ENCODE peak calls at places on chromosomes 4 and X, in seven cellular contexts. T, J, E, A, N, O and V are unnamed samples.
A peak's percentile ranks its signal among the peaks of the same experiment; 100 is the strongest.

GRCh38 chr4:140637836-140638235 is 69.1 kb upstream of the UCP1 start:
- DNase-seq in T (peak; percentile 47), J (peak; percentile 79), E (peak; percentile 23), A (peak; percentile 57), N (peak; percentile 35), O (no peak), V (no peak)

GRCh38 chr4:84938316-84938715 is 28.2 kb downstream of the WDFY3 start:
- DNase-seq in T (peak; percentile 81), J (no peak), E (peak; percentile 75), A (peak; percentile 53), N (no peak), O (peak; percentile 52), V (no peak)

GRCh38 chr4:106806158-106806797 is 229.8 kb downstream of the DKK2 start:
- DNase-seq in T (no peak), J (no peak), E (peak; percentile 5), A (peak; percentile 5), N (no peak), O (peak; percentile 12), V (no peak)

GRCh38 chr4:29046166-29046565 is 1674.0 kb upstream of the PCDH7 start:
- DNase-seq in T (peak; percentile 5), J (no peak), E (no peak), A (no peak), N (no peak), O (peak; percentile 82), V (no peak)

GRCh38 chrX:20265726-20266681 is 705 bp downstream of the RPS6KA3 start:
- DNase-seq in T (peak; percentile 20), J (peak; percentile 13), E (peak; percentile 63), A (peak; percentile 29), N (peak; percentile 29), O (peak; percentile 22), V (no peak)

GRCh38 chrX:46611658-46612362 is 38.2 kb downstream of the CHST7 start:
- DNase-seq in T (no peak), J (no peak), E (no peak), A (no peak), N (no peak), O (no peak), V (no peak)

GRCh38 chr4:143095447-143095846 is 89.3 kb upstream of the USP38 start:
- DNase-seq in T (no peak), J (no peak), E (no peak), A (no peak), N (no peak), O (no peak), V (no peak)

GRCh38 chrX:40818236-40818635 is 82.9 kb upstream of the MED14 start:
- DNase-seq in T (no peak), J (no peak), E (no peak), A (no peak), N (no peak), O (no peak), V (no peak)

GRCh38 chr4:57233391-57233790 is 123.2 kb upstream of the IGFBP7 start:
- DNase-seq in T (peak; percentile 46), J (no peak), E (peak; percentile 24), A (peak; percentile 66), N (no peak), O (peak; percentile 82), V (no peak)

GRCh38 chr4:159390648-159391047 is 287.8 kb downstream of the RAPGEF2 start:
- DNase-seq in T (peak; percentile 30), J (no peak), E (peak; percentile 99), A (peak; percentile 98), N (no peak), O (peak; percentile 97), V (peak; percentile 88)

GRCh38 chr4:4499438-4500123 is 42.3 kb downstream of the STX18 start:
- DNase-seq in T (no peak), J (no peak), E (no peak), A (no peak), N (no peak), O (no peak), V (no peak)

GRCh38 chr4:140151700-140152014 is 2.3 kb downstream of the MAML3 start:
- DNase-seq in T (no peak), J (peak; percentile 95), E (peak; percentile 89), A (peak; percentile 89), N (peak; percentile 84), O (peak; percentile 93), V (peak; percentile 75)

GRCh38 chr4:99506781-99507180 is 4.0 kb upstream of the C4orf17 start:
- DNase-seq in T (no peak), J (no peak), E (peak; percentile 1), A (peak; percentile 35), N (no peak), O (no peak), V (no peak)

GRCh38 chr4:186543206-186543605 is 12.2 kb downstream of the MTNR1A start:
- DNase-seq in T (no peak), J (no peak), E (no peak), A (no peak), N (no peak), O (no peak), V (no peak)

GRCh38 chr4:183241771-183242170 is 78.3 kb downstream of the CLDN22 start:
- DNase-seq in T (no peak), J (peak; percentile 25), E (no peak), A (no peak), N (no peak), O (no peak), V (no peak)

GRCh38 chrX:56793533-56794320 is 64.7 kb downstream of the NBDY start:
- DNase-seq in T (peak; percentile 13), J (no peak), E (peak; percentile 29), A (no peak), N (peak; percentile 3), O (no peak), V (no peak)

GRCh38 chr4:166432125-166432524 is 559.1 kb downstream of the TLL1 start:
- DNase-seq in T (no peak), J (no peak), E (no peak), A (no peak), N (no peak), O (no peak), V (no peak)

GRCh38 chr4:38641796-38642195 is 22.2 kb upstream of the KLF3 start:
- DNase-seq in T (no peak), J (no peak), E (no peak), A (peak; percentile 51), N (no peak), O (no peak), V (no peak)

GRCh38 chrX:52280812-52281211 is 88.0 kb upstream of the XAGE2 start:
- DNase-seq in T (no peak), J (no peak), E (no peak), A (no peak), N (no peak), O (no peak), V (no peak)

GRCh38 chr4:6892190-6892908 is 17.3 kb upstream of the TBC1D14 start:
- DNase-seq in T (peak; percentile 82), J (peak; percentile 71), E (peak; percentile 72), A (peak; percentile 13), N (peak; percentile 61), O (peak; percentile 93), V (no peak)

GRCh38 chr4:145487626-145488025 is 6.0 kb downstream of the SMAD1 start:
- DNase-seq in T (no peak), J (no peak), E (no peak), A (no peak), N (no peak), O (no peak), V (no peak)

GRCh38 chr4:83516042-83516772 is 19.7 kb upstream of the GPAT3 start:
- DNase-seq in T (peak; percentile 57), J (no peak), E (peak; percentile 95), A (peak; percentile 91), N (no peak), O (peak; percentile 83), V (no peak)

GRCh38 chr4:1169691-1170096 is 2.7 kb downstream of the SPON2 start:
- DNase-seq in T (no peak), J (no peak), E (no peak), A (no peak), N (no peak), O (peak; percentile 10), V (no peak)

GRCh38 chr4:141647982-141648381 is 11.6 kb downstream of the IL15 start:
- DNase-seq in T (no peak), J (no peak), E (no peak), A (no peak), N (no peak), O (no peak), V (no peak)